ENCODE peak calls at places on chromosomes 13 and 19, in eight cellular contexts. X is astrocyte of the spinal cord, C is transverse colon, M is ovary, B is LNCaP clone FGC, K is brain microvascular endothelial cell, A is esophagus squamous epithelium, Y is AG09309. H is an unnamed sample.

GRCh38 chr13:41645313-41645712 is 188.0 kb downstream of the RGCC start:
- DNase-seq in A (no peak), B (no peak), X (peak; percentile 84), Y (peak; percentile 85), K (peak; percentile 88), M (no peak), C (no peak), H (no peak)

GRCh38 chr19:39906283-39906682 is 28.2 kb downstream of the FCGBP start:
- DNase-seq in Y (no peak), A (no peak), B (no peak), M (no peak), C (no peak), X (no peak), K (no peak), H (no peak)

GRCh38 chr19:55699221-55699620 is 24.2 kb downstream of the EPN1 start:
- DNase-seq in B (no peak), K (no peak), C (no peak), A (no peak), M (no peak), X (no peak), Y (no peak), H (no peak)

GRCh38 chr19:17336872-17337674 is at the start of gene GTPBP3:
- DNase-seq in K (peak; percentile 99), Y (peak; percentile 91), C (peak; percentile 97), X (peak; percentile 99), A (peak; percentile 92), M (peak; percentile 97), B (peak; percentile 98), H (peak; percentile 98)

GRCh38 chr19:18197306-18197705 is 4.3 kb downstream of the MPV17L2 start:
- DNase-seq in K (no peak), B (no peak), Y (no peak), C (no peak), M (no peak), X (no peak), A (no peak), H (no peak)

GRCh38 chr13:80555796-80556195 is 214.9 kb upstream of the SPRY2 start:
- DNase-seq in X (no peak), A (no peak), K (no peak), Y (no peak), C (no peak), B (no peak), M (no peak), H (no peak)

GRCh38 chr13:76683854-76684253 is 202.4 kb downstream of the KCTD12 start:
- DNase-seq in M (no peak), X (peak; percentile 11), A (no peak), C (no peak), Y (no peak), K (no peak), B (no peak), H (no peak)

GRCh38 chr19:29530549-29531457 is 5.0 kb downstream of the VSTM2B start:
- DNase-seq in K (no peak), X (no peak), B (no peak), C (no peak), A (no peak), Y (no peak), M (peak; percentile 5), H (no peak)

GRCh38 chr19:13764101-13764807 is at the start of gene MRI1:
- DNase-seq in C (peak; percentile 83), Y (no peak), X (peak; percentile 63), B (no peak), M (peak; percentile 93), A (no peak), K (no peak), H (peak; percentile 88)

GRCh38 chr13:53368948-53369347 is 340.3 kb downstream of the OLFM4 start:
- DNase-seq in C (no peak), M (no peak), X (no peak), Y (no peak), B (no peak), A (no peak), K (no peak), H (no peak)

GRCh38 chr19:33064117-33064777 is 441 bp downstream of the RHPN2 start:
- DNase-seq in M (peak; percentile 46), K (no peak), Y (no peak), X (no peak), B (no peak), C (peak; percentile 64), A (no peak), H (no peak)

GRCh38 chr13:109385161-109385560 is 401.2 kb downstream of the IRS2 start:
- DNase-seq in Y (peak; percentile 74), X (peak; percentile 78), B (no peak), A (no peak), K (no peak), M (no peak), C (no peak), H (no peak)

GRCh38 chr13:72805663-72806341 is 23.9 kb downstream of the PIBF1 start:
- DNase-seq in B (no peak), M (no peak), X (no peak), Y (no peak), C (no peak), A (no peak), K (no peak), H (no peak)

GRCh38 chr13:37492741-37493514 is 105.6 kb downstream of the POSTN start:
- DNase-seq in M (no peak), K (peak; percentile 94), C (no peak), Y (peak; percentile 88), A (no peak), B (no peak), X (peak; percentile 87), H (no peak)

GRCh38 chr19:40219721-40220276 is 1.6 kb upstream of the TTC9B start:
- DNase-seq in X (peak; percentile 69), B (no peak), C (no peak), Y (no peak), M (no peak), A (no peak), K (peak; percentile 73), H (peak; percentile 56)

GRCh38 chr19:48330012-48330681 is 4.8 kb downstream of the EMP3 start:
- DNase-seq in Y (no peak), A (peak; percentile 39), C (peak; percentile 89), K (no peak), B (no peak), X (peak; percentile 56), M (peak; percentile 76), H (peak; percentile 85)
- TF ChIP-seq CTCF in Y (no peak), A (no peak), C (no peak), K (no peak), B (peak; percentile 3), X (no peak), M (no peak), H (no peak)

GRCh38 chr19:54521860-54522513 is 19.4 kb downstream of the LAIR2 start:
- DNase-seq in X (no peak), K (no peak), B (no peak), C (no peak), M (no peak), A (no peak), Y (no peak), H (no peak)

GRCh38 chr19:54517483-54517882 is 14.9 kb downstream of the LAIR2 start:
- DNase-seq in X (peak; percentile 17), K (peak; percentile 33), M (peak; percentile 37), C (peak; percentile 37), B (peak; percentile 38), Y (no peak), A (no peak), H (peak; percentile 50)

GRCh38 chr19:54523403-54523802 is 20.8 kb downstream of the LAIR2 start:
- DNase-seq in K (peak; percentile 3), Y (peak; percentile 7), B (no peak), M (no peak), A (no peak), C (no peak), X (no peak), H (no peak)

GRCh38 chr19:54518844-54519243 is 16.2 kb downstream of the LAIR2 start:
- DNase-seq in B (no peak), M (no peak), X (no peak), C (no peak), A (no peak), K (no peak), Y (no peak), H (no peak)

DNA sequence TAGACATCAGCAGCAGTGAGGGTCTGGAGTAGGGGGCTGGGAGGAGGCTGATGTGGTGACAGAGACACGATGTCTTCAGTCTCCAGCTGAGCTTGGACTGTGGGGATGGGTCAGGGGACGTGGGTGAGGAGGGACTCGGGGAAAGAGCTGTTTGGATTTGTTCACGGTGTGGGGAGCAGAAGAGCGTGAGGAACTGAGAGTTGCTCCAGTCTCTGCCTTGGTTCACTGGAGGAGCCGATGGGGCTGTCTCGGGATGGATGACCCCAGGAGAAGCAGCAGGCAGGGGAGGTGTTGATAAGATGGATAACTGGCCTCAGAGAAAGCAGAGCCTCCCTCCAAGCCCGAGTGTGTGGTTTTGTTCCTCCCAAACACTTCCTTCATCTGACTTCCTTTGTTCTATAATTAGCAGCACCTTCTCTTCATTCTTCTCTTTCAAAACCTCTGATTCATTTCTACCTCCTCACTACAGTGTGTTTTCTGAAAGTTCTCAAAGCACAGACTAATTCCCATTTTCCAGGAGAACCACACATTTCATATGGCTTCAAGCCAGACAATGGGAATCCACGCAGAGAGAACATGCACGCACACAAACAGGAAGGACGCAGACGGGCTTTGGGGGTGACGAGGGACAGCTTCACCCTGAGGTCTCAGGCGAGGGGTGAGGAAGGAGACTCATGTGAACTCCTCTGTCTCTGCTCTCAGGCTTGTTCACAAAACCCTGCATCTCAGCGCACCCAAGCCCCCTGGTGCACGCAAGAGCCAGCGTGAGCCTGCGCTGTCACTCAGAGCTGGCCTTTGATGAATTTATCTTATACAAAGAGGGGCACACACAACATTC is 18.6 kb downstream of the LAIR2 start:
- DNase-seq in M (no peak), B (no peak), X (no peak), A (no peak), K (no peak), Y (no peak), C (no peak), H (no peak)
- H3K4me3 ChIP-seq in M (no peak overlapping the region), B (no peak overlapping the region), X (no peak overlapping the region), A (no peak overlapping the region), K (no peak overlapping the region), Y (no peak overlapping the region), C (no peak overlapping the region), H (no peak overlapping the region)

GRCh38 chr19:7869453-7869909 is 4.7 kb downstream of the PRR36 start:
- DNase-seq in B (no peak), K (no peak), C (peak; percentile 79), A (no peak), Y (no peak), X (no peak), M (peak; percentile 89), H (peak; percentile 76)
- TF ChIP-seq CTCF in B (no peak), K (no peak), C (no peak), A (no peak), Y (no peak), X (no peak), M (no peak), H (peak; percentile 5)

GRCh38 chr19:10007366-10007765 is 2.9 kb downstream of the COL5A3 start:
- DNase-seq in A (no peak), Y (no peak), B (no peak), M (peak; percentile 56), C (no peak), K (no peak), X (no peak), H (no peak)

GRCh38 chr19:10007811-10008211 is 2.5 kb downstream of the COL5A3 start:
- DNase-seq in B (no peak), A (no peak), X (peak; percentile 50), Y (no peak), C (no peak), M (no peak), K (peak; percentile 51), H (no peak)

GRCh38 chr19:10005632-10006334 is 4.5 kb downstream of the COL5A3 start:
- DNase-seq in B (no peak), X (no peak), K (no peak), M (peak; percentile 46), C (no peak), Y (no peak), A (no peak), H (no peak)

GRCh38 chr19:10006752-10007323 is 3.5 kb downstream of the COL5A3 start:
- DNase-seq in C (no peak), B (no peak), A (no peak), K (no peak), Y (no peak), X (no peak), M (no peak), H (no peak)

GRCh38 chr19:10006335-10006708 is 4.0 kb downstream of the COL5A3 start:
- DNase-seq in A (no peak), Y (no peak), B (no peak), X (peak; percentile 49), C (peak; percentile 36), K (no peak), M (peak; percentile 77), H (peak; percentile 42)
- H3K4me3 ChIP-seq in A (peak overlapping the region; percentile 15), Y (no peak overlapping the region), B (no peak overlapping the region), X (no peak overlapping the region), C (no peak overlapping the region), K (no peak overlapping the region), M (no peak overlapping the region), H (no peak overlapping the region)

H was measured in adrenal gland.